ENCODE peak calls at places on chromosomes 4 and X, in five cellular contexts. J is lung, A is PC-3, T is SK-N-SH, O is breast epithelium. Z is an unnamed sample.

GRCh38 chr4:55613621-55614020 is 21.6 kb upstream of the PDCL2 start:
- DNase-seq in J (no peak), A (no peak), T (no peak), O (no peak), Z (no peak)

GRCh38 chrX:40434947-40435346 is 145.8 kb upstream of the ATP6AP2 start:
- DNase-seq in J (no peak), A (no peak), T (peak; percentile 51), O (no peak), Z (peak; percentile 18)

GRCh38 chrX:129600981-129601424 is 53.8 kb downstream of the APLN start:
- DNase-seq in J (no peak), A (peak; percentile 51), T (peak; percentile 51), O (no peak), Z (no peak)

GRCh38 chr4:41719417-41719816 is 29.1 kb downstream of the PHOX2B start:
- DNase-seq in J (no peak), A (peak; percentile 36), T (no peak), O (no peak), Z (no peak)

GRCh38 chr4:53618321-53618720 is 27.0 kb upstream of the LNX1 start:
- DNase-seq in J (no peak), A (no peak), T (no peak), O (no peak), Z (no peak)

GRCh38 chrX:40056420-40056819 is 41.3 kb downstream of the BCOR start:
- DNase-seq in J (no peak), A (no peak), T (no peak), O (no peak), Z (no peak)

GRCh38 chr4:27010334-27010940 is 149.8 kb downstream of the STIM2 start:
- DNase-seq in J (peak; percentile 51), A (peak; percentile 66), T (peak; percentile 54), O (peak; percentile 54), Z (peak; percentile 22)

GRCh38 chr4:114654607-114655006 is 56.0 kb downstream of the UGT8 start:
- DNase-seq in J (no peak), A (no peak), T (no peak), O (no peak), Z (no peak)

GRCh38 chr4:113141901-113142346 is 92.5 kb downstream of the ANK2 start:
- DNase-seq in J (no peak), A (peak; percentile 87), T (no peak), O (no peak), Z (no peak)

GRCh38 chrX:138191998-138192397 is 519.5 kb downstream of the FGF13 start:
- DNase-seq in J (no peak), A (peak; percentile 50), T (peak; percentile 1), O (no peak), Z (no peak)

GRCh38 chr4:182429896-182430295 is 186.7 kb downstream of the TENM3 start:
- DNase-seq in J (no peak), A (no peak), T (no peak), O (no peak), Z (no peak)

GRCh38 chr4:39591290-39591689 is 47.4 kb downstream of the SMIM14 start:
- DNase-seq in J (no peak), A (peak; percentile 72), T (no peak), O (no peak), Z (no peak)

GRCh38 chr4:173538148-173538902 is 8.3 kb upstream of the HAND2 start:
- DNase-seq in J (no peak), A (no peak), T (peak; percentile 68), O (no peak), Z (peak; percentile 74)

GRCh38 chr4:100208459-100208858 is 18.2 kb upstream of the DDIT4L start:
- DNase-seq in J (no peak), A (no peak), T (no peak), O (no peak), Z (no peak)

GRCh38 chr4:176906693-176907092 is 114.0 kb upstream of the VEGFC start:
- DNase-seq in J (no peak), A (peak; percentile 28), T (no peak), O (no peak), Z (no peak)

GRCh38 chrX:119758682-119759332 is 419 bp downstream of the SOWAHD start:
- DNase-seq in J (no peak), A (no peak), T (peak; percentile 67), O (no peak), Z (peak; percentile 13)

GRCh38 chr4:138553001-138553845 is 311.1 kb upstream of the SLC7A11 start:
- DNase-seq in J (no peak), A (no peak), T (no peak), O (no peak), Z (no peak)

GRCh38 chrX:46770817-46771163 is 11.9 kb upstream of the SLC9A7 start:
- DNase-seq in J (no peak), A (peak; percentile 87), T (no peak), O (no peak), Z (no peak)

GRCh38 chrX:132227383-132228112 is 8.3 kb upstream of the RAP2C start:
- DNase-seq in J (no peak), A (no peak), T (no peak), O (no peak), Z (no peak)

GRCh38 chr4:41307633-41308032 is 50.9 kb downstream of the UCHL1 start:
- DNase-seq in J (no peak), A (no peak), T (no peak), O (no peak), Z (no peak)

GRCh38 chrX:12894074-12894691 is 12.2 kb upstream of the TLR8 start:
- DNase-seq in J (no peak), A (peak; percentile 55), T (peak; percentile 50), O (no peak), Z (peak; percentile 16)

GRCh38 chr4:122703868-122704267 is 28.6 kb upstream of the BBS12 start:
- DNase-seq in J (no peak), A (no peak), T (no peak), O (no peak), Z (no peak)

GRCh38 chr4:102623622-102624021 is 122.5 kb downstream of the NFKB1 start:
- DNase-seq in J (no peak), A (peak; percentile 40), T (peak; percentile 44), O (no peak), Z (no peak)

GRCh38 chrX:132532955-132533354 is 44.1 kb upstream of the MBNL3 start:
- DNase-seq in J (no peak), A (peak; percentile 66), T (no peak), O (no peak), Z (no peak)

GRCh38 chr4:155405059-155405458 is 28.3 kb upstream of the MAP9 start:
- DNase-seq in J (no peak), A (peak; percentile 7), T (no peak), O (no peak), Z (no peak)

GRCh38 chr4:137909910-137910309 is 332.2 kb downstream of the SLC7A11 start:
- DNase-seq in J (no peak), A (no peak), T (peak; percentile 33), O (peak; percentile 56), Z (no peak)

GRCh38 chrX:149567621-149568417 is 18.1 kb upstream of the HSFX3 start:
- DNase-seq in J (no peak), A (peak; percentile 0), T (no peak), O (no peak), Z (no peak)

GRCh38 chr4:6134612-6135220 is 65.6 kb downstream of the JAKMIP1 start:
- DNase-seq in J (no peak), A (peak; percentile 32), T (no peak), O (no peak), Z (no peak)

GRCh38 chr4:148787831-148788477 is 345.7 kb upstream of the NR3C2 start:
- DNase-seq in J (no peak), A (peak; percentile 48), T (no peak), O (no peak), Z (no peak)

GRCh38 chr4:118352843-118353373 is at the start of gene PRSS12:
- DNase-seq in J (peak; percentile 75), A (peak; percentile 60), T (peak; percentile 96), O (peak; percentile 68), Z (peak; percentile 48)

GRCh38 chrX:8341814-8342590 is 122.6 kb upstream of the VCX3B start:
- DNase-seq in J (no peak), A (peak; percentile 70), T (no peak), O (no peak), Z (no peak)

GRCh38 chr4:34220601-34221000 is 2023.7 kb downstream of the ARAP2 start:
- DNase-seq in J (no peak), A (no peak), T (no peak), O (no peak), Z (no peak)

DNA sequence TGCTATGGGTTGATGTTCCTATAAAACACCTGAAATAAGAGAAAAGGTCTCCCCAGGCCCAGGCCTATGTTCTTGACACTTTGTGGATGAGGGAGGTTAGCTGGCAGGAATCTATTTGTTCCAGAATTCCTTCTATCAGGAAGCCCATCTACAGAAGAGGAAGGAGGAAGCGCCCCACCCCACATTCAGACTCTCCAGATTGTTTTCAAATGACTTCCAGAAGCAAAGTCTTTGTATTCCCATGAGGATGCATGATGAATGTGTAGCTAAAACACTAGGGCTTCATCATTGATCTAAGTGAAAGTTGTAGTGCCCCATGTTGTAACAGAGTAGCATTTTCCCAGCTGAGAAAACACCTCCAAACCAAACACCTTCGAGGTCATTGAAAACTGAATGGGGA is 16.4 kb downstream of the OTC start:
- DNase-seq in J (no peak), A (no peak), T (no peak), O (no peak), Z (no peak)
- H3K4me3 ChIP-seq in J (no peak overlapping the region), A (no peak overlapping the region), T (no peak overlapping the region), O (no peak overlapping the region), Z (no peak overlapping the region)

GRCh38 chrX:109658391-109658790 is 33.4 kb upstream of the KCNE5 start:
- DNase-seq in J (no peak), A (no peak), T (no peak), O (no peak), Z (no peak)
- TF ChIP-seq CTCF in J (no peak), A (no peak), T (no peak), O (no peak), Z (no peak)

GRCh38 chrX:115232933-115233496 is 881 bp downstream of the LRCH2 start:
- DNase-seq in J (no peak), A (no peak), T (no peak), O (no peak), Z (no peak)
- H3K4me1 ChIP-seq in J (no peaks in the 10 kb centered on the region), A (peaks cover 3% of the 10 kb centered on the region), T (no peaks in the 10 kb centered on the region), O (no peaks in the 10 kb centered on the region), Z (peaks cover 5% of the 10 kb centered on the region)

GRCh38 chrX:51437521-51437920 is 58.9 kb downstream of the NUDT11 start:
- DNase-seq in J (no peak), A (no peak), T (no peak), O (no peak), Z (no peak)

GRCh38 chrX:51435101-51435500 is 61.3 kb downstream of the NUDT11 start:
- DNase-seq in J (no peak), A (no peak), T (no peak), O (no peak), Z (no peak)

DNA sequence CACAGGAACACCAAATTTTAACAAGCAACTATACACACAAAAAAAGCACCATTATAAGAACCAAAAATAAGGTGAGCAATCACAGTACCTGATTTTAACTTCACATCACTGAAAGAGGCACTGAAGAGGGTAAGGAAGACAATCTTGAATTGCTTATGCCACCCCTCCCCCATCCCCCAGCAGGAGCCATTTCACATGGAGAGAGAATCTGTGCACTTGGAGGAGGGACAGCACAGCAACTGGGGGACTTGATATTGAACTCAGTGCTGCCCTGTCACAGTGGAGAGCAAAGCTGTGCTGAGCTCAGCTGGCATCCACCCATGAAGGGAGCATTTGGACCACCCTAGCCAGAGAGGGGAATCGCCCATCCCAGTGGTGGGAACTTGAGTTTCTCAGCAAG is 56.0 kb downstream of the NUDT11 start:
- DNase-seq in J (no peak), A (no peak), T (no peak), O (no peak), Z (no peak)
- H3K4me3 ChIP-seq in J (no peak overlapping the region), A (no peak overlapping the region), T (no peak overlapping the region), O (no peak overlapping the region), Z (no peak overlapping the region)

Z was measured in left ventricle myocardium inferior.